ENCODE peak calls at places on chromosomes 3 and 15, in four cellular contexts. W is left lung, A is AG04449, R is RWPE1. S is an unnamed sample.
A peak's percentile ranks its signal among the peaks of the same experiment; 100 is the strongest.

GRCh38 chr3:8853081-8853480 is 83.7 kb upstream of the OXTR start:
- DNase-seq in W (no peak), A (no peak), R (no peak), S (no peak)

GRCh38 chr3:59451041-59451763 is 401.4 kb upstream of the CFAP20DC start:
- DNase-seq in W (no peak), A (no peak), R (peak; percentile 34), S (no peak)

GRCh38 chr3:169701457-169701856 is 37.9 kb upstream of the MECOM start:
- DNase-seq in W (no peak), A (no peak), R (no peak), S (no peak)

GRCh38 chr3:191499307-191500125 is 38.6 kb downstream of the PYDC2 start:
- DNase-seq in W (peak; percentile 73), A (no peak), R (peak; percentile 29), S (no peak)

GRCh38 chr3:156685198-156685597 is 10.8 kb downstream of the TIPARP start:
- DNase-seq in W (no peak), A (no peak), R (no peak), S (no peak)

GRCh38 chr3:159892171-159892791 is 96.4 kb upstream of the IL12A start:
- DNase-seq in W (no peak), A (no peak), R (no peak), S (no peak)

GRCh38 chr3:174242311-174243041 is 616.7 kb upstream of the NAALADL2 start:
- DNase-seq in W (no peak), A (no peak), R (no peak), S (no peak)

GRCh38 chr15:40330368-40330836 is 6.9 kb downstream of the INAFM2 start:
- DNase-seq in W (no peak), A (no peak), R (no peak), S (no peak)

GRCh38 chr15:51161491-51162260 is 67.0 kb upstream of the TNFAIP8L3 start:
- DNase-seq in W (no peak), A (no peak), R (no peak), S (no peak)

GRCh38 chr3:115087512-115087911 is 59.6 kb downstream of the ZBTB20 start:
- DNase-seq in W (no peak), A (no peak), R (no peak), S (no peak)

GRCh38 chr3:193928354-193929209 is 207.4 kb upstream of the HES1 start:
- DNase-seq in W (no peak), A (no peak), R (peak; percentile 11), S (no peak)

GRCh38 chr15:67089218-67090193 is 24.1 kb downstream of the SMAD3 start:
- DNase-seq in W (no peak), A (no peak), R (peak; percentile 71), S (no peak)

GRCh38 chr3:187669675-187670504 is at the start of gene SST:
- DNase-seq in W (peak; percentile 68), A (no peak), R (peak; percentile 46), S (no peak)

GRCh38 chr3:14423963-14424362 is 21.6 kb downstream of the SLC6A6 start:
- DNase-seq in W (no peak), A (no peak), R (no peak), S (no peak)

GRCh38 chr15:45126535-45127158 is 3.0 kb downstream of the DUOXA1 start:
- DNase-seq in W (no peak), A (no peak), R (no peak), S (no peak)

GRCh38 chr3:194139977-194140351 is 4.0 kb downstream of the HES1 start:
- DNase-seq in W (no peak), A (no peak), R (no peak), S (no peak)

GRCh38 chr3:72351536-72351935 is 496.7 kb downstream of the SHQ1 start:
- DNase-seq in W (no peak), A (no peak), R (no peak), S (no peak)

GRCh38 chr3:188122571-188123169 is 31.3 kb upstream of the LPP start:
- DNase-seq in W (no peak), A (no peak), R (no peak), S (no peak)

GRCh38 chr15:43274136-43274535 is 7.4 kb upstream of the TGM5 start:
- DNase-seq in W (no peak), A (no peak), R (no peak), S (no peak)

GRCh38 chr15:96219681-96220080 is 110.8 kb upstream of the NR2F2 start:
- DNase-seq in W (no peak), A (no peak), R (no peak), S (no peak)

GRCh38 chr15:51752918-51753317 is 1.5 kb downstream of the TMOD2 start:
- DNase-seq in W (no peak), A (no peak), R (no peak), S (no peak)

GRCh38 chr15:82043726-82044372 is 2.0 kb downstream of the MEX3B start:
- DNase-seq in W (no peak), A (no peak), R (no peak), S (no peak)

GRCh38 chr15:62608369-62608768 is 434.2 kb upstream of the TPM1 start:
- DNase-seq in W (no peak), A (no peak), R (no peak), S (no peak)

GRCh38 chr15:74173545-74174215 is at the start of gene ISLR:
- DNase-seq in W (no peak), A (no peak), R (no peak), S (no peak)

GRCh38 chr3:149555941-149556340 is 81.4 kb downstream of the TM4SF4 start:
- DNase-seq in W (no peak), A (no peak), R (no peak), S (no peak)

GRCh38 chr15:29364429-29365078 is 94.9 kb upstream of the NSMCE3 start:
- DNase-seq in W (no peak), A (peak; percentile 82), R (peak; percentile 13), S (no peak)

GRCh38 chr3:113531826-113532697 is at the start of gene SIDT1:
- DNase-seq in W (peak; percentile 82), A (no peak), R (no peak), S (peak; percentile 49)

GRCh38 chr15:49815506-49815905 is 194.7 kb downstream of the DTWD1 start:
- DNase-seq in W (no peak), A (no peak), R (no peak), S (no peak)

GRCh38 chr15:52233405-52233804 is 42.2 kb upstream of the GNB5 start:
- DNase-seq in W (no peak), A (no peak), R (no peak), S (peak; percentile 40)

GRCh38 chr3:14391033-14391432 is 11.4 kb upstream of the SLC6A6 start:
- DNase-seq in W (no peak), A (peak; percentile 50), R (no peak), S (no peak)

GRCh38 chr3:46947981-46948791 is 28.4 kb downstream of the CCDC12 start:
- DNase-seq in W (peak; percentile 81), A (no peak), R (no peak), S (no peak)

GRCh38 chr15:75713338-75713895 is 769 bp upstream of the CSPG4 start:
- DNase-seq in W (no peak), A (no peak), R (no peak), S (no peak)

GRCh38 chr3:188950832-188951489 is 220.8 kb upstream of the TPRG1 start:
- DNase-seq in W (no peak), A (peak; percentile 94), R (peak; percentile 82), S (no peak)

GRCh38 chr3:97821810-97822775 is at the start of gene CRYBG3:
- DNase-seq in W (peak; percentile 96), A (no peak), R (peak; percentile 88), S (peak; percentile 80)
- TF ChIP-seq CTCF in W (no peak), A (peak; percentile 36), R (peak; percentile 22), S (no peak)

GRCh38 chr15:58438111-58438510 is 6.3 kb downstream of the LIPC start:
- DNase-seq in W (no peak), A (no peak), R (no peak), S (no peak)

GRCh38 chr15:58440181-58440910 is 8.6 kb downstream of the LIPC start:
- DNase-seq in W (no peak), A (no peak), R (peak; percentile 64), S (no peak)

GRCh38 chr15:58440922-58441321 is 9.1 kb downstream of the LIPC start:
- DNase-seq in W (no peak), A (no peak), R (peak; percentile 71), S (no peak)

GRCh38 chr15:58437531-58438105 is 5.8 kb downstream of the LIPC start:
- DNase-seq in W (no peak), A (no peak), R (no peak), S (no peak)

GRCh38 chr15:58438956-58439355 is 7.2 kb downstream of the LIPC start:
- DNase-seq in W (no peak), A (no peak), R (peak; percentile 22), S (no peak)
- TF ChIP-seq CTCF in W (no peak), A (peak; percentile 43), R (no peak), S (no peak)

GRCh38 chr15:58048261-58048660 is 17.2 kb downstream of the ALDH1A2 start:
- DNase-seq in W (no peak), A (no peak), R (no peak), S (no peak)

GRCh38 chr15:58053236-58054153 is 12.0 kb downstream of the ALDH1A2 start:
- DNase-seq in W (no peak), A (no peak), R (no peak), S (no peak)

GRCh38 chr15:58056015-58056414 is 9.5 kb downstream of the ALDH1A2 start:
- DNase-seq in W (no peak), A (no peak), R (no peak), S (no peak)

GRCh38 chr15:58049520-58050227 is 15.8 kb downstream of the ALDH1A2 start:
- DNase-seq in W (no peak), A (no peak), R (no peak), S (no peak)

DNA sequence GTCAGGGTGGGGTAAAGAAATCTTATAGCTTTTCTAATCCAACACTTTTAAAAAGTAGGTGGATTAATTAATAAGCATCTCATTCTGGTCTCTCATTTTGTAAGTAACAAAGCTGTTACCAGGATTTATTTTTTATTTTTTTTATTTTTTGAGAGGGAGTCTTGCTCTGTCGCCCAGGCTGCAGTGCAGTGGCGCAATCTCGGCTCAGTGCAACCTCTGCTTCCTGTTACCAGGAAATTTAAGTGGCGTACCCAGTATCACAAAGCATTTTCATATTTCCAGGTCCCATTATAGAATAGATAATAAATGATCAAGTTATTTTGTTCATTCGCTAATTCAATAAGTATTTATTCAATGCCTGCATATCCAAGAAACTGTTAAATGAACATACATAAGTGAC is 13.2 kb downstream of the ALDH1A2 start:
- DNase-seq in W (peak; percentile 58), A (no peak), R (no peak), S (no peak)
- TF ChIP-seq CTCF in W (no peak), A (no peak), R (no peak), S (no peak)

DNA sequence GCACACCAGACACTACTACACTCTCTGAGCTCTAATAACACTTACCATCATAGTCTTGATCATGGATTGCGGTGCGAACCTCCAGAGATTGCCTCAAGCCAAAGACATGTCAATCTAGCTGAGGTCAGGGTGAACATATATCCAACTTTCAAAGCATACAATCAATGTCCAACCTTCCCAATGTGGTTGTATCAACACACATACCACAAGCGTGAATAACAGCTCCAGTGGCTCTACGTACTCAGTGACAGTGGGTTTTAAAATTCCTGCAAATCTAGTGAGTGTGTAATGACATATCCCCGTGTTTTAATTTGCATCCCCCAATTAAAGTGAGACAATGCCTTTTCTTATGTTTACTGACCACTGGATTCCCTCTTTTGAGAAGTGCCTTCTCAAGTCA is 29.6 kb downstream of the SFMBT1 start:
- DNase-seq in W (no peak), A (no peak), R (no peak), S (no peak)
- TF ChIP-seq CTCF in W (no peak), A (no peak), R (no peak), S (no peak)

S was measured in activated B cell treated with CpG ODN at 0.5 μM for 24 hours.